ENCODE peak calls at places on chromosome 18, in five cellular contexts. X, K, T, I and J are unnamed samples.

GRCh38 chr18:3262234-3263171 is 570 bp downstream of the MYL12B start:
- DNase-seq in X (no peak), K (peak), T (no peak), I (no peak), J (no peak)

GRCh38 chr18:37496568-37496967 is 69.0 kb downstream of the CELF4 start:
- DNase-seq in K (no peak), I (no peak), X (no peak), T (no peak), J (no peak)

GRCh38 chr18:3246636-3247242 is 862 bp upstream of the MYL12A start:
- DNase-seq in X (no peak), I (no peak), T (no peak), K (peak), J (no peak)

GRCh38 chr18:8261651-8262091 is 347.6 kb upstream of the RAB12 start:
- DNase-seq in I (no peak), K (no peak), T (peak), X (no peak), J (no peak)

GRCh38 chr18:21513292-21513691 is 87.2 kb downstream of the ESCO1 start:
- DNase-seq in T (no peak), X (no peak), I (no peak), K (no peak), J (no peak)

GRCh38 chr18:12271376-12272235 is 17.4 kb downstream of the CIDEA start:
- DNase-seq in X (peak), K (peak), I (peak), T (peak), J (peak)

GRCh38 chr18:68769423-68769822 is 28.5 kb upstream of the CCDC102B start:
- DNase-seq in T (no peak), I (no peak), X (no peak), K (no peak), J (no peak)

GRCh38 chr18:12031836-12032235 is 50.5 kb downstream of the IMPA2 start:
- DNase-seq in K (no peak), I (no peak), X (no peak), T (no peak), J (no peak)

GRCh38 chr18:55444496-55444895 is 143.5 kb downstream of the TCF4 start:
- DNase-seq in X (no peak), I (no peak), T (no peak), K (no peak), J (no peak)

GRCh38 chr18:57976230-57976773 is 67.7 kb upstream of the NEDD4L start:
- DNase-seq in X (no peak), I (no peak), K (no peak), T (no peak), J (no peak)

GRCh38 chr18:31049189-31049588 is 6.6 kb upstream of the DSC3 start:
- DNase-seq in I (no peak), K (no peak), X (no peak), T (no peak), J (no peak)

GRCh38 chr18:74489631-74490030 is 6.5 kb upstream of the CNDP2 start:
- DNase-seq in I (no peak), K (no peak), X (no peak), T (no peak), J (no peak)

DNA sequence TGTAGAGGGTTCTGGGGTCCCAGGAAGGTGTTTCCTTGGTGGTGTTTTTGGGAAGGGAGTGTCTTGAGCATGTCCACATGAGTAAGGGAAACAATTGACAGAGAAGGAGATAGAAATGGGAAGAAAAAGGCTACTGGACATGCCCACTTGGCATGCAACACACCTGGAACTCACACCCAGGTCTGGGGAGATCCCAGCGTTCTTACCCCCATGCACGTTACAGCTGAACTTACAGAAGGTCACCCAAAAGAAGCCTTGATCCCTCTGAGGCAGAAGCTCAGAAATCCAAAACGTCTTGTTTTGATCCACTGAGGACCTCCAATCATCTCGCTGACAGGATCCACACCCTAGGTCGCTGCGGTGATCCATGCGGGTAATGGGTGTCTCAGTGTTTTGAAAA is 142.0 kb downstream of the ZNF516 start:
- DNase-seq in T (no peak), X (no peak), I (no peak), K (no peak), J (no peak)
- TF ChIP-seq ZBTB33 in T (no peak), X (no peak), I (no peak), K (no peak), J (no peak)

GRCh38 chr18:73235491-73235890 is 367.7 kb upstream of the NETO1 start:
- DNase-seq in T (no peak), K (no peak), X (no peak), I (peak), J (peak)
- TF ChIP-seq ZBTB33 in T (no peak), K (no peak), X (no peak), I (no peak), J (no peak)

DNA sequence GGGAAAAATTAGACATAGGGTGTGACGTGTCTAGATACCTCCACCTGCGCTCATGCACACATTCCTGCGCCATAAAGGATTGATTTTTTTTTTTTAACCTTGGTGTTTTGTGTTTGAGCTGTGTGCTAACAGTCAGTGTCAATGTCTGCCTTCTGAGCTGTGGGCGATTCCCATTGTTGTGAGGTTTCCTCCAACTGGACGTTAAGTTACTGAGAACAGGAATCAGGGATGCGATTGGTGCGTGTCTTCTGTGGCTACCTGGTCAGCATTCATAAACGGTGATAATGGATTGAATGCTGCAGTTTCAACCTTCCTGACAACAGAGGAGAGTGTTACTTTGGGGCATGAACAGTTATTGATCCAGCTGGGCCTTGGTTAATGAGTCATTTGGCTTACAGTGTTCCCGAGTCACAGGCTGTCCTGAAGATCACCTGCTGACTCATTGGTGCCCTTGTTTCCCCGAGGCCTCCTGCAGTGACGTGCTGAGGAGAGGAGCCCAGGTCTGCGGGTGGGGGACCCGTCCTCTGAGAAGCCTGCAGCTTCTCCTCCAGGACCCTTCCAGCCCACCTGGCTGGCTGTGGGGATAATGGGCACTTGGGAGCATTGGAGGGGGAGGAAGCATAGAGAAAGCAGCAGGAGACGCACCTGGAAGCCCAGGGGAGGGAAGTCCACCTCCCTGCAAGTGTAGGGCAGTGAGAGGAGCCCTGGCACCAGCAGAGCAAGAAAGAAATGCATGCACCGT is 25.8 kb upstream of the CABYR start:
- DNase-seq in X (peak), T (no peak), K (no peak), I (no peak), J (peak)
- TF ChIP-seq ZBTB33 in X (no peak), T (no peak), K (no peak), I (no peak), J (no peak)

GRCh38 chr18:47997338-47997780 is 66.9 kb upstream of the SMAD2 start:
- DNase-seq in X (no peak), K (peak), I (no peak), T (no peak), J (no peak)
- TF ChIP-seq ZBTB33 in X (no peak), K (no peak), I (no peak), T (no peak), J (no peak)

DNA sequence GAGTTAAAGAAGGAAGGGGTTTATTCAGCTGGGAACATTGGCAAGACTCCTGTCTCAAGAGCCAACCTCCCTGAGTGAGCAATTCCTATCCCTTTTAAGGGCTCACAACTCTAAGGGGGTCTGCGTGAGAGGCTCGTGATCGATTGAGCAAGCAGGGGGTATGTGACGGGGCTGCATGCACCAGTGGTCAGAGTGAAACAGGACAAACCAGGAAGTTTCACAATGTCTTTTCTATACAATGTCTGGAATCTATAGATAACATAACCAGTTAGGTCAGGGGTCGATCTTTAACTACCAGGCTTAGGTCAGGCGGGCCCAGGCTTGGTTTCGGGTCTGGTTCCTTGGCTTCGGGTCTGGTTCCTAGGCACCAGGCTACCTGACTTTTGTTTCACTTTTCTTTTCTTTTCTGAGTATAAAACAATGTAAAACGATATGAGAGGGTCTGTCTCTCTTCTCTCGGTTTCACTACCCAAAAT is 30.1 kb upstream of the LIPG start:
- DNase-seq in I (no peak), X (no peak), K (no peak), T (no peak), J (peak)
- TF ChIP-seq ZBTB33 in I (no peak), X (no peak), K (no peak), T (no peak), J (no peak)

DNA sequence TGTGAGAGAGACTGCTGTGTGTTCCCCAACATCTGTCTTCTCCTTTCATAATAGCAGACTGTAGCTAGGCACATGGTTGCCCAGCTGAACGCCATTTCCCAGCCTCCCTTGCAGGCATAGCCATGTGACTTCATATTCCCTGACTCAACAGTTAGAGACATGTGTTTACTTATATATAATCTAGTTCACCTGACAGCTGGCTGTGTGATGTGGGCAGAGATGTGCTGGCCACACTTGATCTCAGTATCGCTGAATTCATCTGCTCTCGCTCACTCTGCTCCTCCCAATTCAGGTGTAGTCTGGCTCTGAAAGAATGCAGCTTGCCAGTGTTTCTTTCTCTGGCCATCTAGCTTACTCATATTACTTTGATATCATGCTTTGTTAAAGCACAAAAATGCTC is 52.3 kb upstream of the SEC11C start:
- DNase-seq in T (no peak), X (no peak), I (no peak), K (no peak), J (no peak)
- TF ChIP-seq ZBTB33 in T (no peak), X (no peak), I (no peak), K (no peak), J (no peak)